ENCODE peak calls at places on chromosome 3, in five cellular contexts. Y is PC-9, J is KG1, R is iPS-NIHi11, F is activated gamma-delta T cell treated with Interleukin-2 at 50 U/mL for 16 hours. L is an unnamed sample.
A peak's percentile ranks its signal among the peaks of the same experiment; 100 is the strongest.

GRCh38 chr3:12908859-12909258 is 67.5 kb upstream of the RPL32 start:
- DNase-seq in Y (no peak), J (no peak), R (no peak), F (no peak), L (no peak)

GRCh38 chr3:10309736-10310135 is 11.2 kb downstream of the SEC13 start:
- DNase-seq in Y (no peak), J (no peak), R (no peak), F (no peak), L (no peak)

GRCh38 chr3:135056084-135056730 is 261.1 kb downstream of the EPHB1 start:
- DNase-seq in Y (no peak), J (no peak), R (no peak), F (no peak), L (no peak)

GRCh38 chr3:30768703-30769550 is 125.5 kb downstream of the GADL1 start:
- DNase-seq in Y (no peak), J (peak; percentile 42), R (peak; percentile 65), F (peak; percentile 61), L (no peak)

GRCh38 chr3:9398715-9399708 is 1.6 kb downstream of the SETD5 start:
- DNase-seq in Y (peak; percentile 47), J (peak; percentile 47), R (peak; percentile 23), F (no peak), L (no peak)

GRCh38 chr3:150547045-150547753 is 612 bp downstream of the EIF2A start:
- DNase-seq in Y (peak; percentile 59), J (no peak), R (no peak), F (no peak), L (no peak)

GRCh38 chr3:24472358-24472757 is 22.3 kb downstream of the THRB start:
- DNase-seq in Y (peak; percentile 68), J (no peak), R (no peak), F (no peak), L (peak; percentile 84)

GRCh38 chr3:54969652-54970051 is 41.8 kb upstream of the LRTM1 start:
- DNase-seq in Y (no peak), J (no peak), R (no peak), F (no peak), L (no peak)

GRCh38 chr3:106678657-106679390 is 698.4 kb upstream of the CCDC54 start:
- DNase-seq in Y (no peak), J (no peak), R (no peak), F (no peak), L (no peak)

GRCh38 chr3:33538678-33539339 is 98.6 kb upstream of the UBP1 start:
- DNase-seq in Y (no peak), J (no peak), R (no peak), F (no peak), L (no peak)

GRCh38 chr3:7205535-7206331 is 344.8 kb downstream of the GRM7 start:
- DNase-seq in Y (no peak), J (no peak), R (no peak), F (no peak), L (no peak)

GRCh38 chr3:171327441-171328174 is 132.6 kb downstream of the TNIK start:
- DNase-seq in Y (peak; percentile 58), J (no peak), R (no peak), F (no peak), L (no peak)

L was measured in keratinocyte.